ENCODE peak calls at places on chromosomes 4 and X, in ten cellular contexts. One of them, this sample, is unnamed.

GRCh38 chr4:181365671-181366070 is 877.5 kb upstream of the TENM3 start:
- DNase-seq in body of pancreas: no peak
- DNase-seq in IMR-90: no peak
- DNase-seq in heart left ventricle: no peak
- DNase-seq in tibial nerve: no peak
- DNase-seq in A549: no peak
- DNase-seq in suprapubic skin: no peak
- DNase-seq in right lobe of liver: no peak
- DNase-seq in esophagus squamous epithelium: no peak
- DNase-seq in testis: peak; percentile 17
- DNase-seq in this sample: no peak

GRCh38 chr4:98568896-98569663 is 89.3 kb downstream of the TSPAN5 start:
- DNase-seq in IMR-90: no peak
- DNase-seq in right lobe of liver: no peak
- DNase-seq in suprapubic skin: no peak
- DNase-seq in A549: no peak
- DNase-seq in testis: no peak
- DNase-seq in tibial nerve: no peak
- DNase-seq in heart left ventricle: no peak
- DNase-seq in body of pancreas: no peak
- DNase-seq in esophagus squamous epithelium: no peak
- DNase-seq in this sample: no peak

GRCh38 chr4:52622564-52622963 is 36.5 kb downstream of the USP46 start:
- DNase-seq in testis: no peak
- DNase-seq in heart left ventricle: no peak
- DNase-seq in body of pancreas: no peak
- DNase-seq in IMR-90: no peak
- DNase-seq in A549: no peak
- DNase-seq in suprapubic skin: no peak
- DNase-seq in esophagus squamous epithelium: no peak
- DNase-seq in tibial nerve: no peak
- DNase-seq in right lobe of liver: no peak
- DNase-seq in this sample: no peak

GRCh38 chrX:71565634-71566033 is 12.6 kb upstream of the GCNA start:
- DNase-seq in A549: no peak
- DNase-seq in testis: no peak
- DNase-seq in esophagus squamous epithelium: no peak
- DNase-seq in body of pancreas: no peak
- DNase-seq in suprapubic skin: no peak
- DNase-seq in right lobe of liver: no peak
- DNase-seq in tibial nerve: no peak
- DNase-seq in IMR-90: no peak
- DNase-seq in heart left ventricle: no peak
- DNase-seq in this sample: no peak

GRCh38 chrX:81957900-81958545 is 756.1 kb downstream of the SH3BGRL start:
- DNase-seq in heart left ventricle: no peak
- DNase-seq in esophagus squamous epithelium: no peak
- DNase-seq in testis: no peak
- DNase-seq in right lobe of liver: no peak
- DNase-seq in suprapubic skin: no peak
- DNase-seq in A549: peak; percentile 29
- DNase-seq in body of pancreas: no peak
- DNase-seq in tibial nerve: no peak
- DNase-seq in IMR-90: peak; percentile 1
- DNase-seq in this sample: no peak

GRCh38 chr4:75107703-75108612 is 175.0 kb downstream of the PARM1 start:
- DNase-seq in heart left ventricle: no peak
- DNase-seq in right lobe of liver: no peak
- DNase-seq in esophagus squamous epithelium: no peak
- DNase-seq in IMR-90: no peak
- DNase-seq in suprapubic skin: no peak
- DNase-seq in body of pancreas: no peak
- DNase-seq in tibial nerve: no peak
- DNase-seq in A549: no peak
- DNase-seq in testis: no peak
- DNase-seq in this sample: no peak

GRCh38 chrX:133523094-133523493 is 107.8 kb upstream of the GPC4 start:
- DNase-seq in testis: no peak
- DNase-seq in A549: no peak
- DNase-seq in esophagus squamous epithelium: no peak
- DNase-seq in IMR-90: no peak
- DNase-seq in heart left ventricle: no peak
- DNase-seq in tibial nerve: peak; percentile 5
- DNase-seq in body of pancreas: no peak
- DNase-seq in right lobe of liver: no peak
- DNase-seq in suprapubic skin: no peak
- DNase-seq in this sample: no peak

GRCh38 chr4:22385615-22386014 is 130.3 kb downstream of the ADGRA3 start:
- DNase-seq in tibial nerve: no peak
- DNase-seq in heart left ventricle: no peak
- DNase-seq in body of pancreas: no peak
- DNase-seq in right lobe of liver: no peak
- DNase-seq in testis: no peak
- DNase-seq in suprapubic skin: no peak
- DNase-seq in IMR-90: peak; percentile 74
- DNase-seq in esophagus squamous epithelium: no peak
- DNase-seq in A549: peak; percentile 3
- DNase-seq in this sample: no peak

GRCh38 chr4:2125023-2125422 is 65.9 kb downstream of the NAT8L start:
- DNase-seq in IMR-90: no peak
- DNase-seq in heart left ventricle: no peak
- DNase-seq in esophagus squamous epithelium: no peak
- DNase-seq in testis: no peak
- DNase-seq in A549: no peak
- DNase-seq in right lobe of liver: no peak
- DNase-seq in tibial nerve: no peak
- DNase-seq in suprapubic skin: no peak
- DNase-seq in body of pancreas: no peak
- DNase-seq in this sample: no peak

GRCh38 chr4:38993683-38994082 is 38.5 kb downstream of the TMEM156 start:
- DNase-seq in right lobe of liver: no peak
- DNase-seq in suprapubic skin: no peak
- DNase-seq in IMR-90: no peak
- DNase-seq in heart left ventricle: no peak
- DNase-seq in body of pancreas: no peak
- DNase-seq in A549: peak; percentile 12
- DNase-seq in tibial nerve: no peak
- DNase-seq in testis: no peak
- DNase-seq in esophagus squamous epithelium: no peak
- DNase-seq in this sample: no peak
- TF ChIP-seq POLR2A in right lobe of liver: no peak
- TF ChIP-seq POLR2A in suprapubic skin: no peak
- TF ChIP-seq POLR2A in IMR-90: no peak
- TF ChIP-seq POLR2A in heart left ventricle: no peak
- TF ChIP-seq POLR2A in body of pancreas: no peak
- TF ChIP-seq POLR2A in A549: no peak
- TF ChIP-seq POLR2A in tibial nerve: no peak
- TF ChIP-seq POLR2A in testis: no peak
- TF ChIP-seq POLR2A in esophagus squamous epithelium: no peak
- TF ChIP-seq POLR2A in this sample: no peak

GRCh38 chrX:1483843-1484637 is 31.3 kb upstream of the ASMTL start:
- DNase-seq in heart left ventricle: no peak
- DNase-seq in right lobe of liver: no peak
- DNase-seq in esophagus squamous epithelium: no peak
- DNase-seq in suprapubic skin: peak; percentile 35
- DNase-seq in body of pancreas: no peak
- DNase-seq in IMR-90: no peak
- DNase-seq in testis: no peak
- DNase-seq in A549: no peak
- DNase-seq in tibial nerve: no peak
- DNase-seq in this sample: peak; percentile 43
- TF ChIP-seq POLR2A in heart left ventricle: no peak
- TF ChIP-seq POLR2A in right lobe of liver: no peak
- TF ChIP-seq POLR2A in esophagus squamous epithelium: no peak
- TF ChIP-seq POLR2A in suprapubic skin: no peak
- TF ChIP-seq POLR2A in body of pancreas: no peak
- TF ChIP-seq POLR2A in IMR-90: no peak
- TF ChIP-seq POLR2A in testis: no peak
- TF ChIP-seq POLR2A in A549: no peak
- TF ChIP-seq POLR2A in tibial nerve: no peak
- TF ChIP-seq POLR2A in this sample: no peak

DNA sequence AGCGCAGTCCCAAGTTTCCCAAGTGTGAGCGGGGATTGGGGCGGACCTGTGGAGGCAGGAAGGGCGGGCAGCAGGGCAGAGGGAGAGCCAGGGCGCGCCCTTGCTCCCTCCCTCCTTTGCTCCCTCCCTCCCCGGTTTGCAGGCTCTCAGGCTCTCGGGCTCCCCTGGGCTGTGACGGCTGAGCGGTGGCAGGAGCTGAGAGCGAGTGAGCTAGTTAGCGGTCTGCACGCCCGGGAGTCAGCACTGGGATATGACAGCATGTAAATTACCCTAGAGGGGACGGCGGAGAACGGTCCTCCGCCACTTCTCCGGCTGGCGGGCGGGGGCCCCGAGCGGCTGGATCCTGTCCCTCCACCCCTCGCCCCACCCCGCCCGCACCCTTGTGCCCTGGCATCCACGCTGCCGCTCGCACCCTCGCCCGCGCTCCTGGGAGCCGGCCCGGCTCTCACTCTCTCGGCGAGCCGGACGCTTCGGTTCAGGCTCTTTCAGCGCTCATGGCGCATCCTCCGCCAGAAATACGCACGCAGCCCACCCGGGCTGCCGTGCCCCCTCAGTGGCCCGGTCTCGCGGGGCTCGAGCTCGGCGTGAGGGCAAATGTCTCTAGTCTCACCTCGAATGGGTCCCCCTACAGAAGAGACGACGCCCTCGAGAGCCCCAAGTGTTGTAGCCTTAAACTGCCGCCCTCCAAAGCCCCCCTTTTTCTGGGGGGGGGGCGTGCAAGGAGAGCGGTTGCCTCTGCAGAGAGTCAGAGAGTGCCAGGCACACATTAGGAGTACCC is at the start of gene TSC22D3:
- DNase-seq in body of pancreas: peak; percentile 89
- DNase-seq in right lobe of liver: peak; percentile 75
- DNase-seq in A549: peak; percentile 71
- DNase-seq in testis: peak; percentile 63
- DNase-seq in suprapubic skin: peak; percentile 86
- DNase-seq in heart left ventricle: peak; percentile 86
- DNase-seq in IMR-90: peak; percentile 33
- DNase-seq in esophagus squamous epithelium: peak; percentile 18
- DNase-seq in tibial nerve: peak; percentile 57
- DNase-seq in this sample: peak; percentile 96
- TF ChIP-seq POLR2A in body of pancreas: peak; percentile 69
- TF ChIP-seq POLR2A in right lobe of liver: peak; percentile 61
- TF ChIP-seq POLR2A in A549: no peak
- TF ChIP-seq POLR2A in testis: no peak
- TF ChIP-seq POLR2A in suprapubic skin: peak; percentile 38
- TF ChIP-seq POLR2A in heart left ventricle: peak; percentile 30
- TF ChIP-seq POLR2A in IMR-90: no peak
- TF ChIP-seq POLR2A in esophagus squamous epithelium: no peak
- TF ChIP-seq POLR2A in tibial nerve: peak; percentile 79
- TF ChIP-seq POLR2A in this sample: no peak

GRCh38 chr4:25312496-25313193 is at the start of gene ZCCHC4:
- DNase-seq in right lobe of liver: peak; percentile 90
- DNase-seq in body of pancreas: peak; percentile 91
- DNase-seq in suprapubic skin: peak; percentile 94
- DNase-seq in heart left ventricle: peak; percentile 91
- DNase-seq in A549: peak; percentile 91
- DNase-seq in testis: peak; percentile 96
- DNase-seq in esophagus squamous epithelium: peak; percentile 73
- DNase-seq in tibial nerve: peak; percentile 89
- DNase-seq in IMR-90: peak; percentile 90
- DNase-seq in this sample: peak; percentile 85
- TF ChIP-seq POLR2A in right lobe of liver: peak; percentile 66
- TF ChIP-seq POLR2A in body of pancreas: peak; percentile 74
- TF ChIP-seq POLR2A in suprapubic skin: no peak
- TF ChIP-seq POLR2A in heart left ventricle: peak; percentile 54
- TF ChIP-seq POLR2A in A549: peak; percentile 51
- TF ChIP-seq POLR2A in testis: no peak
- TF ChIP-seq POLR2A in esophagus squamous epithelium: no peak
- TF ChIP-seq POLR2A in tibial nerve: no peak
- TF ChIP-seq POLR2A in IMR-90: peak; percentile 63
- TF ChIP-seq POLR2A in this sample: no peak

DNA sequence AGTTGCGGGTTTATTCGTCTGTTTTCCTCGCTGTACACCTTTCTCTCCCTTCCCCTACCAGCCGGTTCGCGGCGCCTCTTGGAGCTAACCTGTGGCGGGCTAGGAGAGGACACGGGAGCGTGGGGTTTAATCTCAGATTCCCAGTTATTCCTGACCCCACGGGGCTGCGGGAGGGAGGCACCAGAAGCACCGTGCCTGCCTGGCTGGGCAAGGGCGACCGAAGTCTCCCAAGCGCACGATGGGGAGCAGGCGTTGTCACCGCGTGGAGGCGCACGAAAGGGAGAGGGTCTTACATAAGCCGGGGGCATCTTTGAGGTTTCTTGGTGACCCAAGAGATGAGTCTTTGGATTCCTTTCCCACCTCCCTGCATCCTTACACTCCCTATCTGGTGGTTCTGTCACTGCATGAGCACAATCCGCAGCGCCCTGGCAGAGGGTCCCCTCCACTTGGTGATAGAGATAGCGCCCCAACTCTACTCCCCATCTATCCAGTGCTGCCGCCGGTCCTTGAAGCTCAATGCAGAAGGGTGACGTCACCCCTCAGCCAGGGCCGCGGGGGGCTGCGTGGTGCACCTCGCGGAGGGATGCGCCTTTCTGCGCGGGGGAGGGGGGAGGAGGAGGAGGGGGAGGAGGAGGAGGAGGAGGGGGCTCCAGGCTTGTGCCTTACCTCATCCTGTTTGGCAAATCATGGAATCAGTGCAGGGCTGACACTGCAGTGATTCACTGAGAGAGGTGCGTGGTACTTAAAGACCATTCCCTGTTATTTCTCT is 793 bp downstream of the TSPAN7 start:
- DNase-seq in esophagus squamous epithelium: no peak
- DNase-seq in IMR-90: no peak
- DNase-seq in right lobe of liver: peak; percentile 46
- DNase-seq in A549: no peak
- DNase-seq in suprapubic skin: no peak
- DNase-seq in body of pancreas: peak; percentile 31
- DNase-seq in testis: peak; percentile 19
- DNase-seq in tibial nerve: no peak
- DNase-seq in heart left ventricle: peak; percentile 30
- DNase-seq in this sample: peak; percentile 85
- TF ChIP-seq POLR2A in esophagus squamous epithelium: no peak
- TF ChIP-seq POLR2A in IMR-90: no peak
- TF ChIP-seq POLR2A in right lobe of liver: no peak
- TF ChIP-seq POLR2A in A549: no peak
- TF ChIP-seq POLR2A in suprapubic skin: no peak
- TF ChIP-seq POLR2A in body of pancreas: no peak
- TF ChIP-seq POLR2A in testis: no peak
- TF ChIP-seq POLR2A in tibial nerve: no peak
- TF ChIP-seq POLR2A in heart left ventricle: no peak
- TF ChIP-seq POLR2A in this sample: no peak